ENCODE peak calls at places on chromosomes 12 and 14, in eight cellular contexts. C is tibial artery; W is activated CD8-positive, alpha-beta memory T cell treated with anti-CD3 and anti-CD28 coated beads, Interleukin-2, amount 50 U/mL, for 4 hours; A is amniotic stem cell; O is activated CD4-positive, alpha-beta T cell treated with anti-CD3 and anti-CD28 coated beads, Interleukin-2, amount 50 U/mL, for 24 hours; M is RPMI8226; B is NCI-H510A treated with DMSO at 0.1 percent for 48 hours; Y is Calu3. K is an unnamed sample.

GRCh38 chr14:46147486-46147885 is 504.1 kb downstream of the RPL10L start:
- DNase-seq in Y (no peak), A (no peak), B (no peak), C (no peak), O (no peak), W (no peak), M (no peak), K (no peak)

GRCh38 chr12:30330565-30330964 is 365.1 kb downstream of the IPO8 start:
- DNase-seq in C (no peak), Y (no peak), M (no peak), W (no peak), O (no peak), B (no peak), A (no peak), K (no peak)

GRCh38 chr12:111529424-111530368 is 69.4 kb downstream of the ATXN2 start:
- DNase-seq in B (peak), W (peak), M (peak), C (no peak), Y (peak), A (no peak), O (peak), K (peak)

GRCh38 chr12:26028953-26029740 is 70.7 kb downstream of the RASSF8 start:
- DNase-seq in C (no peak), M (peak), O (peak), W (no peak), B (peak), Y (peak), A (peak), K (peak)

GRCh38 chr12:101086490-101086889 is 123.5 kb downstream of the SLC5A8 start:
- DNase-seq in A (no peak), B (no peak), Y (no peak), O (no peak), C (no peak), M (peak), W (no peak), K (no peak)

GRCh38 chr12:113697646-113698504 is 226.2 kb upstream of the LHX5 start:
- DNase-seq in O (no peak), A (no peak), B (peak), W (no peak), M (no peak), Y (no peak), C (no peak), K (no peak)

GRCh38 chr12:75883241-75883640 is 148.3 kb downstream of the PHLDA1 start:
- DNase-seq in O (no peak), C (no peak), M (no peak), Y (peak), W (no peak), B (no peak), A (no peak), K (no peak)

GRCh38 chr12:42296503-42297109 is 29.3 kb downstream of the ZCRB1 start:
- DNase-seq in M (peak), B (no peak), C (no peak), O (no peak), A (no peak), W (no peak), Y (no peak), K (no peak)

K was measured in Ammon's horn.